ENCODE peak calls at places on chromosomes 4 and X, in nine cellular contexts. M is MM.1S; N is HCT116; P is hepatocyte; H is CD8-positive, alpha-beta T cell; U is dorsolateral prefrontal cortex; B is left ventricle myocardium inferior; A is right lobe of liver; O is tibial artery. G is an unnamed sample.

GRCh38 chr4:100590308-100590707 is 72.5 kb upstream of the EMCN start:
- DNase-seq in M (no peak), N (no peak), P (no peak), H (no peak), U (no peak), B (no peak), A (no peak), O (no peak), G (no peak)

GRCh38 chr4:22190855-22191254 is 242.3 kb upstream of the KCNIP4 start:
- DNase-seq in M (no peak), N (no peak), P (peak), H (no peak), U (no peak), B (no peak), A (no peak), O (no peak), G (no peak)

GRCh38 chr4:159765402-159765801 is 662.5 kb downstream of the RAPGEF2 start:
- DNase-seq in M (no peak), N (no peak), P (no peak), H (no peak), U (no peak), B (no peak), A (no peak), O (no peak), G (no peak)

GRCh38 chr4:1164444-1164843 is 7.9 kb downstream of the SPON2 start:
- DNase-seq in M (no peak), N (no peak), P (no peak), H (no peak), U (no peak), B (no peak), A (no peak), O (no peak), G (no peak)

GRCh38 chr4:53119685-53120084 is 246.2 kb downstream of the SCFD2 start:
- DNase-seq in M (no peak), N (no peak), P (peak), H (no peak), U (no peak), B (no peak), A (no peak), O (no peak), G (no peak)

GRCh38 chrX:72572248-72573157 is at the start of gene HDAC8:
- DNase-seq in M (peak), N (peak), P (peak), H (no peak), U (peak), B (peak), A (peak), O (peak), G (peak)

GRCh38 chrX:17082831-17083230 is 136.4 kb downstream of the REPS2 start:
- DNase-seq in M (peak), N (peak), P (peak), H (no peak), U (no peak), B (no peak), A (no peak), O (no peak), G (no peak)

GRCh38 chrX:375181-376036 is 11.3 kb downstream of the PPP2R3B start:
- DNase-seq in M (no peak), N (no peak), P (no peak), H (no peak), U (no peak), B (no peak), A (no peak), O (no peak), G (no peak)

GRCh38 chr4:134700251-134700650 is 498.7 kb upstream of the PABPC4L start:
- DNase-seq in M (no peak), N (no peak), P (no peak), H (no peak), U (no peak), B (no peak), A (no peak), O (no peak), G (no peak)

GRCh38 chr4:57926311-57926710 is 816.1 kb upstream of the IGFBP7 start:
- DNase-seq in M (no peak), N (no peak), P (no peak), H (no peak), U (no peak), B (no peak), A (no peak), O (no peak), G (no peak)

GRCh38 chrX:135295238-135295943 is 13.9 kb upstream of the ETDC start:
- DNase-seq in M (peak), N (no peak), P (peak), H (peak), U (peak), B (peak), A (peak), O (peak), G (peak)

GRCh38 chr4:1243451-1244080 is 5.4 kb downstream of the CTBP1 start:
- DNase-seq in M (no peak), N (no peak), P (peak), H (no peak), U (peak), B (peak), A (peak), O (peak), G (no peak)

GRCh38 chr4:69224891-69225290 is 10.3 kb upstream of the UGT2B11 start:
- DNase-seq in M (no peak), N (no peak), P (no peak), H (no peak), U (no peak), B (no peak), A (no peak), O (no peak), G (no peak)

GRCh38 chrX:47662144-47662657 is 3.2 kb upstream of the UXT start:
- DNase-seq in M (no peak), N (no peak), P (peak), H (no peak), U (no peak), B (no peak), A (no peak), O (peak), G (no peak)

GRCh38 chr4:1736820-1737219 is 15.5 kb downstream of the TACC3 start:
- DNase-seq in M (no peak), N (no peak), P (no peak), H (no peak), U (no peak), B (no peak), A (no peak), O (no peak), G (no peak)

GRCh38 chr4:7233601-7234000 is 41.3 kb downstream of the SORCS2 start:
- DNase-seq in M (no peak), N (no peak), P (no peak), H (no peak), U (no peak), B (no peak), A (no peak), O (no peak), G (no peak)

GRCh38 chr4:68432320-68432719 is 14.9 kb upstream of the TMPRSS11E start:
- DNase-seq in M (no peak), N (no peak), P (no peak), H (no peak), U (no peak), B (no peak), A (no peak), O (no peak), G (no peak)

GRCh38 chr4:159227984-159228383 is 125.1 kb downstream of the RAPGEF2 start:
- DNase-seq in M (no peak), N (peak), P (peak), H (no peak), U (peak), B (peak), A (peak), O (peak), G (peak)

GRCh38 chr4:26584725-26585124 is 841 bp downstream of the TBC1D19 start:
- DNase-seq in M (no peak), N (no peak), P (no peak), H (no peak), U (no peak), B (no peak), A (no peak), O (no peak), G (no peak)
- H3K27ac ChIP-seq in M (peak), N (peak), P (peak), H (peak), U (no peak), B (no peak), A (no peak), O (peak), G (no peak)

DNA sequence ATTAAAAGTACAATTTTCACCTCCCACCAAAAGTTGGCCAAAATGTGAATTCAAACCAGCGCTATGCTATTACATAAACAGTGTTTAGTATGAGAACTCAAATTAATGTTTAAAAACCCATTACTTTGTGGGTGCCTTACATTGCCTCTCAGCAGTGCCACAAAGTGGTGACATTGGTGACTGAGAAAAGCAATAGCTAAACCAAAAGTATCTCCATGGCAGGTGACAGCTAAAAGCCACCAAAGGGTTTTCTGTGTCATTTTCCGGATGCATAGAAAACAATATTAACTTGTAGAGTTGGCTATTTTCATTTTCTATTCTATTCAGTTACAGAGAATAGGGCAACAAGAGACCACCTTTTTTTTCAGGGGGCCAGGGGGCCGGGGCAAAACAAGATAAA is 261.2 kb downstream of the MAPK10 start:
- DNase-seq in M (peak), N (no peak), P (no peak), H (no peak), U (no peak), B (no peak), A (no peak), O (no peak), G (no peak)
- TF ChIP-seq CTCF in M (peak), N (no peak), P (no peak), H (no peak), U (no peak), B (no peak), A (no peak), O (no peak), G (no peak)

GRCh38 chr4:40992472-40993298 is 221.7 kb downstream of the APBB2 start:
- DNase-seq in M (no peak), N (no peak), P (no peak), H (no peak), U (no peak), B (no peak), A (no peak), O (no peak), G (no peak)

GRCh38 chr4:40987151-40987550 is 227.2 kb downstream of the APBB2 start:
- DNase-seq in M (no peak), N (no peak), P (no peak), H (no peak), U (no peak), B (no peak), A (no peak), O (no peak), G (no peak)

GRCh38 chr4:40990202-40990898 is 224.0 kb downstream of the APBB2 start:
- DNase-seq in M (no peak), N (peak), P (no peak), H (no peak), U (no peak), B (no peak), A (no peak), O (no peak), G (no peak)

GRCh38 chr4:40991908-40992307 is 222.4 kb downstream of the APBB2 start:
- DNase-seq in M (peak), N (no peak), P (no peak), H (no peak), U (no peak), B (no peak), A (no peak), O (no peak), G (no peak)

GRCh38 chr4:40990899-40991265 is 223.5 kb downstream of the APBB2 start:
- DNase-seq in M (no peak), N (no peak), P (no peak), H (no peak), U (no peak), B (no peak), A (no peak), O (no peak), G (no peak)
- H3K27ac ChIP-seq in M (no peak), N (peak), P (peak), H (no peak), U (no peak), B (no peak), A (no peak), O (peak), G (no peak)

DNA sequence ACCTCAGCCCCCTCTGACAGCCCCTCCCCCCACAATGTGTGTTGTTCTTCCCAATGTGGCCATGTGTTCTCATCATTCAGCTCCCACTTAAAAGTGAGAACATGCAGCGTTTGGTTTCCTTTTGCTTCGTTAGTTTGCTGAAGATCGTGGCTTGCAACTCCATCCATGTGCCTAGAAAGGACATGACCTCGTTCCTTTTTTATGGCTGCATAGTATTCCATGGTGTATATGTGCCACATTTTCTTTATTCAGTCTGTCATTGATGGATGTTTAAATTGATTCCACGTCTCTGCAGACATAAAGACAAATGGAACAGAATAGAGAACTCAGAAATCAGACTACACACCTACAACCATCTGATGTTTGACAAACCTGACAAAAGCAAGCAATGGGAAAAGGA is 46.0 kb downstream of the ARX start:
- DNase-seq in M (no peak), N (no peak), P (no peak), H (no peak), U (no peak), B (no peak), A (no peak), O (no peak), G (no peak)
- TF ChIP-seq CTCF in M (no peak), N (no peak), P (no peak), H (no peak), U (no peak), B (no peak), A (no peak), O (no peak), G (no peak)

GRCh38 chr4:88179261-88179660 is 20.8 kb upstream of the ABCG2 start:
- DNase-seq in M (no peak), N (no peak), P (no peak), H (no peak), U (no peak), B (no peak), A (no peak), O (no peak), G (no peak)

GRCh38 chr4:88172987-88173386 is 14.5 kb upstream of the ABCG2 start:
- DNase-seq in M (no peak), N (no peak), P (no peak), H (no peak), U (no peak), B (no peak), A (no peak), O (no peak), G (no peak)

GRCh38 chr4:88177981-88178632 is 19.7 kb upstream of the ABCG2 start:
- DNase-seq in M (peak), N (peak), P (peak), H (no peak), U (no peak), B (no peak), A (no peak), O (peak), G (no peak)

GRCh38 chr4:88178633-88179231 is 20.3 kb upstream of the ABCG2 start:
- DNase-seq in M (no peak), N (no peak), P (no peak), H (no peak), U (no peak), B (no peak), A (no peak), O (no peak), G (no peak)
- H3K27ac ChIP-seq in M (peak), N (peak), P (peak), H (no peak), U (no peak), B (no peak), A (no peak), O (no peak), G (no peak)

DNA sequence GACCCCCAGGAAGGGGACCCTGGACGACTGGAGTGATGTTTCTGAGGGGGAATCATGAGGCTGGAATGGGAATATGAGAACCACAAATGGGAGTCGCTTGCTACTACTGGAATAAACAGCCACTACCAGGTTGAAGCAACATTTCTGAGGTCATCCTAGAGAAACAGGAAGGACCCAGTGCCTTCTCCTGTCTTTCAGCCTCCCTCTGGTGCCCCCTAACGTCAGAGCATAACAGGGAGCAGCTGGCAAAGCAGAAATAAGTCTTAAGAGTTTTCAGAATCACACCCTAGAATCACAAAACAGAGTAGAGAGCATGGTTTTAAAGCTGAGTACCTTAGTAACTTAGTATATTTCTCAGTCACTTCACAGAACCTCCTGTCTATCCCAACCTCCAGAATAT is 347.8 kb upstream of the PITX2 start:
- DNase-seq in M (peak), N (peak), P (peak), H (no peak), U (no peak), B (no peak), A (peak), O (no peak), G (no peak)
- TF ChIP-seq CTCF in M (peak), N (peak), P (peak), H (no peak), U (no peak), B (peak), A (peak), O (no peak), G (no peak)